ENCODE peak calls at places on chromosomes 13 and 19, in eight cellular contexts. H, E, R, D, U, S, C and Y are unnamed samples.

GRCh38 chr19:30718728-30719127 is 346.5 kb downstream of the ZNF536 start:
- DNase-seq in H (no peak), E (no peak), R (no peak), D (no peak), U (no peak), S (no peak), C (no peak), Y (no peak)

GRCh38 chr19:34962945-34963530 is 991 bp downstream of the ZNF792 start:
- DNase-seq in H (no peak), E (no peak), R (no peak), D (no peak), U (peak), S (no peak), C (no peak), Y (no peak)

GRCh38 chr19:461664-462551 is 1.1 kb upstream of the SHC2 start:
- DNase-seq in H (no peak), E (peak), R (no peak), D (no peak), U (no peak), S (peak), C (no peak), Y (peak)

GRCh38 chr19:3075605-3076431 is 13.5 kb upstream of the TLE5 start:
- DNase-seq in H (peak), E (peak), R (peak), D (peak), U (peak), S (no peak), C (peak), Y (peak)

GRCh38 chr19:39557791-39558622 is 18.0 kb upstream of the EID2 start:
- DNase-seq in H (no peak), E (peak), R (no peak), D (peak), U (peak), S (no peak), C (no peak), Y (no peak)

GRCh38 chr19:2986951-2987491 is 9.7 kb downstream of the TLE6 start:
- DNase-seq in H (no peak), E (no peak), R (no peak), D (no peak), U (no peak), S (no peak), C (no peak), Y (peak)

GRCh38 chr13:39369161-39369890 is 233.7 kb downstream of the LHFPL6 start:
- DNase-seq in H (no peak), E (no peak), R (no peak), D (no peak), U (no peak), S (no peak), C (no peak), Y (no peak)

GRCh38 chr19:1868971-1869370 is 5.6 kb upstream of the KLF16 start:
- DNase-seq in H (no peak), E (no peak), R (no peak), D (no peak), U (no peak), S (no peak), C (no peak), Y (no peak)

GRCh38 chr19:39413903-39414608 is 1.6 kb downstream of the PLEKHG2 start:
- DNase-seq in H (no peak), E (no peak), R (no peak), D (no peak), U (no peak), S (peak), C (peak), Y (peak)

GRCh38 chr19:49801966-49802661 is 11.0 kb downstream of the FUZ start:
- DNase-seq in H (no peak), E (peak), R (peak), D (no peak), U (no peak), S (peak), C (peak), Y (peak)

GRCh38 chr19:10928563-10929401 is at the start of the genes TIMM29 and YIPF2:
- DNase-seq in H (peak), E (peak), R (peak), D (peak), U (peak), S (peak), C (peak), Y (peak)

GRCh38 chr13:23715762-23716235 is 145.6 kb downstream of the TNFRSF19 start:
- DNase-seq in H (no peak), E (no peak), R (no peak), D (no peak), U (peak), S (no peak), C (no peak), Y (peak)

GRCh38 chr13:64369121-64369520 is 2861.0 kb downstream of the PCDH9 start:
- DNase-seq in H (no peak), E (no peak), R (no peak), D (no peak), U (no peak), S (no peak), C (no peak), Y (no peak)

GRCh38 chr13:51981355-51981754 is 29.9 kb downstream of the ATP7B start:
- DNase-seq in H (no peak), E (no peak), R (no peak), D (no peak), U (no peak), S (no peak), C (no peak), Y (peak)

GRCh38 chr13:46712524-46712923 is 84.4 kb downstream of the ESD start:
- DNase-seq in H (no peak), E (no peak), R (no peak), D (no peak), U (no peak), S (no peak), C (no peak), Y (peak)

GRCh38 chr13:46527237-46527636 is 25.7 kb upstream of the LRCH1 start:
- DNase-seq in H (no peak), E (no peak), R (no peak), D (no peak), U (no peak), S (no peak), C (no peak), Y (no peak)

GRCh38 chr13:113965968-113966884 is 7.7 kb downstream of the C13orf46 start:
- DNase-seq in H (no peak), E (no peak), R (no peak), D (no peak), U (no peak), S (no peak), C (no peak), Y (no peak)

GRCh38 chr13:113542751-113543424 is 41.7 kb upstream of the TFDP1 start:
- DNase-seq in H (no peak), E (no peak), R (peak), D (no peak), U (no peak), S (no peak), C (no peak), Y (no peak)